ENCODE peak calls at places on chromosomes 2 and 18, in six cellular contexts. Y is NCI-H1417; U is Kasumi-1; M is HEK293T; K is NCI-H446 treated with DMSO at 0.1 percent for 48 hours; P is stimulated activated CD8-positive, alpha-beta memory T cell treated with anti-CD3 and anti-CD28 coated beads, Interleukin-4, amount 100 ng/mL, for 4 hours. S is an unnamed sample.

GRCh38 chr2:217610411-217610814 is 392.4 kb downstream of the TNS1 start:
- DNase-seq in P (peak; percentile 12), U (no peak), Y (peak; percentile 86), K (no peak), M (no peak), S (peak; percentile 40)

GRCh38 chr2:88545118-88545517 is 82.1 kb downstream of the EIF2AK3 start:
- DNase-seq in K (peak; percentile 30), P (no peak), U (no peak), M (peak; percentile 63), Y (no peak), S (no peak)

GRCh38 chr2:160427629-160428424 is 65.8 kb downstream of the RBMS1 start:
- DNase-seq in Y (no peak), P (peak; percentile 31), K (no peak), M (no peak), U (peak; percentile 72), S (peak; percentile 69)

GRCh38 chr2:43323810-43324588 is 97.6 kb upstream of the ZFP36L2 start:
- DNase-seq in U (no peak), K (no peak), P (no peak), Y (no peak), M (no peak), S (no peak)

GRCh38 chr18:55559735-55560134 is 28.3 kb downstream of the TCF4 start:
- DNase-seq in K (no peak), U (no peak), Y (peak; percentile 41), M (no peak), P (no peak), S (no peak)

GRCh38 chr18:23311346-23312103 is 141.6 kb upstream of the RIOK3 start:
- DNase-seq in M (no peak), P (no peak), U (no peak), K (peak; percentile 19), Y (no peak), S (no peak)

GRCh38 chr2:186554850-186555785 is 34.7 kb upstream of the ITGAV start:
- DNase-seq in P (no peak), U (no peak), Y (no peak), K (no peak), M (no peak), S (no peak)

GRCh38 chr2:156065912-156066311 is 266.6 kb downstream of the NR4A2 start:
- DNase-seq in M (peak; percentile 6), Y (no peak), U (peak; percentile 54), P (no peak), K (no peak), S (no peak)

GRCh38 chr2:63844616-63845015 is 2.9 kb downstream of the UGP2 start:
- DNase-seq in P (no peak), U (no peak), Y (no peak), K (no peak), M (no peak), S (no peak)

GRCh38 chr18:23662309-23663263 is at the start of gene ANKRD29:
- DNase-seq in Y (peak; percentile 69), M (peak; percentile 76), K (no peak), P (peak; percentile 4), U (no peak), S (peak; percentile 57)

GRCh38 chr2:200466703-200467418 is 43.0 kb downstream of the KCTD18 start:
- DNase-seq in K (no peak), Y (no peak), M (no peak), P (no peak), U (no peak), S (peak; percentile 31)

GRCh38 chr18:74963820-74964446 is 245.0 kb downstream of the PTGR3 start:
- DNase-seq in M (peak; percentile 20), Y (peak; percentile 79), P (no peak), K (no peak), U (peak; percentile 38), S (no peak)

GRCh38 chr18:24924066-24924716 is 427.8 kb downstream of the ZNF521 start:
- DNase-seq in M (no peak), Y (peak; percentile 27), U (no peak), P (no peak), K (no peak), S (no peak)

GRCh38 chr18:74840492-74841167 is 243.0 kb downstream of the ZNF407 start:
- DNase-seq in U (no peak), M (no peak), Y (no peak), P (no peak), K (no peak), S (no peak)

GRCh38 chr18:21741511-21742322 is 1.1 kb downstream of the MIB1 start:
- DNase-seq in M (peak; percentile 19), U (no peak), P (no peak), K (no peak), Y (peak; percentile 78), S (peak; percentile 16)

GRCh38 chr2:85708641-85709040 is 14.5 kb downstream of the GNLY start:
- DNase-seq in K (no peak), M (no peak), P (no peak), Y (no peak), U (no peak), S (no peak)

GRCh38 chr2:201257941-201258665 is 2.2 kb upstream of the CASP8 start:
- DNase-seq in U (peak; percentile 98), P (peak; percentile 72), M (no peak), Y (peak; percentile 50), K (no peak), S (peak; percentile 98)

GRCh38 chr2:69053416-69053965 is 40.5 kb downstream of the ANTXR1 start:
- DNase-seq in U (no peak), K (no peak), M (no peak), P (no peak), Y (no peak), S (no peak)

GRCh38 chr18:48800479-48800876 is 150.3 kb downstream of the SMAD7 start:
- DNase-seq in Y (no peak), M (no peak), K (no peak), P (no peak), U (no peak), S (no peak)

GRCh38 chr18:36130039-36130831 is 536 bp downstream of the ELP2 start:
- DNase-seq in Y (no peak), M (peak; percentile 20), K (no peak), P (no peak), U (no peak), S (no peak)

GRCh38 chr2:38129987-38130386 is 54.0 kb upstream of the CYP1B1 start:
- DNase-seq in M (no peak), Y (no peak), K (no peak), U (no peak), P (no peak), S (no peak)

GRCh38 chr2:207934720-207935119 is 90.6 kb downstream of the PLEKHM3 start:
- DNase-seq in K (no peak), U (no peak), P (no peak), Y (no peak), M (no peak), S (no peak)

GRCh38 chr2:37623971-37624897 is 47.2 kb downstream of the CDC42EP3 start:
- DNase-seq in K (no peak), P (no peak), U (peak; percentile 17), M (no peak), Y (no peak), S (no peak)

GRCh38 chr18:28767201-28767600 is 590.3 kb upstream of the CDH2 start:
- DNase-seq in M (no peak), Y (no peak), U (no peak), K (no peak), P (no peak), S (no peak)

GRCh38 chr2:231930601-231931281 is 4.5 kb upstream of the NPPC start:
- DNase-seq in Y (no peak), P (no peak), K (peak; percentile 3), U (no peak), M (no peak), S (no peak)

GRCh38 chr18:23274638-23275482 is 139.6 kb downstream of the CABLES1 start:
- DNase-seq in Y (no peak), M (no peak), K (no peak), U (no peak), P (no peak), S (no peak)

GRCh38 chr2:15990151-15991101 is 50.1 kb downstream of the MYCN start:
- DNase-seq in K (no peak), Y (no peak), P (no peak), M (no peak), U (no peak), S (no peak)

GRCh38 chr2:127115471-127116199 is 8.7 kb upstream of the BIN1 start:
- DNase-seq in U (no peak), M (no peak), P (no peak), Y (no peak), K (no peak), S (no peak)

GRCh38 chr2:179543361-179543901 is 278.8 kb upstream of the SESTD1 start:
- DNase-seq in P (no peak), U (no peak), Y (peak; percentile 76), K (no peak), M (no peak), S (no peak)

GRCh38 chr18:6624271-6624670 is 105.2 kb upstream of the ARHGAP28 start:
- DNase-seq in P (no peak), K (no peak), Y (no peak), U (no peak), M (no peak), S (no peak)